ENCODE peak calls at places on chromosome 22, in ten cellular contexts. T, P, D, R, J, L, N, C, H and U are unnamed samples.

GRCh38 chr22:44455151-44455962 is 42.7 kb downstream of the RTL6 start:
- DNase-seq in T (no peak), P (peak; percentile 82), D (no peak), R (no peak), J (peak; percentile 27), L (no peak), N (no peak), C (no peak), H (no peak), U (peak; percentile 15)

GRCh38 chr22:27438271-27438980 is 363.1 kb downstream of the MN1 start:
- DNase-seq in T (no peak), P (no peak), D (no peak), R (no peak), J (peak; percentile 73), L (peak; percentile 54), N (peak; percentile 69), C (no peak), H (peak; percentile 9), U (peak; percentile 41)

GRCh38 chr22:24827305-24827704 is 21.3 kb downstream of the SGSM1 start:
- DNase-seq in T (no peak), P (peak; percentile 65), D (no peak), R (no peak), J (peak; percentile 83), L (no peak), N (no peak), C (no peak), H (no peak), U (no peak)

GRCh38 chr22:23263651-23264555 is 83.6 kb downstream of the BCR start:
- DNase-seq in T (no peak), P (peak; percentile 88), D (no peak), R (no peak), J (peak; percentile 59), L (no peak), N (no peak), C (no peak), H (no peak), U (no peak)

GRCh38 chr22:29154364-29155048 is 51.2 kb upstream of the EMID1 start:
- DNase-seq in T (peak; percentile 74), P (peak; percentile 94), D (peak; percentile 80), R (peak; percentile 73), J (peak; percentile 79), L (peak; percentile 71), N (peak; percentile 86), C (no peak), H (peak; percentile 51), U (peak; percentile 84)

GRCh38 chr22:24428751-24429410 is 1.5 kb downstream of the ADORA2A start:
- DNase-seq in T (no peak), P (peak; percentile 78), D (peak; percentile 27), R (no peak), J (no peak), L (no peak), N (no peak), C (no peak), H (no peak), U (no peak)

GRCh38 chr22:45336971-45337431 is 27.3 kb downstream of the FAM118A start:
- DNase-seq in T (peak; percentile 100), P (peak; percentile 83), D (peak; percentile 81), R (no peak), J (peak; percentile 84), L (peak; percentile 49), N (peak; percentile 88), C (no peak), H (no peak), U (peak; percentile 66)

GRCh38 chr22:47687776-47688175 is 925.3 kb downstream of the TBC1D22A start:
- DNase-seq in T (no peak), P (no peak), D (no peak), R (no peak), J (no peak), L (no peak), N (no peak), C (no peak), H (no peak), U (no peak)

GRCh38 chr22:44107341-44107740 is 73.4 kb upstream of the PARVG start:
- DNase-seq in T (no peak), P (no peak), D (no peak), R (no peak), J (no peak), L (no peak), N (no peak), C (no peak), H (no peak), U (no peak)

GRCh38 chr22:32127904-32128303 is 31.2 kb downstream of the C22orf42 start:
- DNase-seq in T (no peak), P (no peak), D (no peak), R (peak; percentile 24), J (no peak), L (no peak), N (no peak), C (no peak), H (no peak), U (no peak)

GRCh38 chr22:33324228-33324627 is 266.0 kb upstream of the SYN3 start:
- DNase-seq in T (no peak), P (no peak), D (no peak), R (no peak), J (no peak), L (no peak), N (no peak), C (no peak), H (no peak), U (no peak)
- H3K4me1 ChIP-seq in T (no peaks in the 10 kb centered on the region), P (peaks cover 18% of the 10 kb centered on the region), D (no peaks in the 10 kb centered on the region), R (no peaks in the 10 kb centered on the region), J (peaks cover 9% of the 10 kb centered on the region), L (no peaks in the 10 kb centered on the region), N (no peaks in the 10 kb centered on the region), C (no peaks in the 10 kb centered on the region), H (no peaks in the 10 kb centered on the region), U (no peaks in the 10 kb centered on the region)

DNA sequence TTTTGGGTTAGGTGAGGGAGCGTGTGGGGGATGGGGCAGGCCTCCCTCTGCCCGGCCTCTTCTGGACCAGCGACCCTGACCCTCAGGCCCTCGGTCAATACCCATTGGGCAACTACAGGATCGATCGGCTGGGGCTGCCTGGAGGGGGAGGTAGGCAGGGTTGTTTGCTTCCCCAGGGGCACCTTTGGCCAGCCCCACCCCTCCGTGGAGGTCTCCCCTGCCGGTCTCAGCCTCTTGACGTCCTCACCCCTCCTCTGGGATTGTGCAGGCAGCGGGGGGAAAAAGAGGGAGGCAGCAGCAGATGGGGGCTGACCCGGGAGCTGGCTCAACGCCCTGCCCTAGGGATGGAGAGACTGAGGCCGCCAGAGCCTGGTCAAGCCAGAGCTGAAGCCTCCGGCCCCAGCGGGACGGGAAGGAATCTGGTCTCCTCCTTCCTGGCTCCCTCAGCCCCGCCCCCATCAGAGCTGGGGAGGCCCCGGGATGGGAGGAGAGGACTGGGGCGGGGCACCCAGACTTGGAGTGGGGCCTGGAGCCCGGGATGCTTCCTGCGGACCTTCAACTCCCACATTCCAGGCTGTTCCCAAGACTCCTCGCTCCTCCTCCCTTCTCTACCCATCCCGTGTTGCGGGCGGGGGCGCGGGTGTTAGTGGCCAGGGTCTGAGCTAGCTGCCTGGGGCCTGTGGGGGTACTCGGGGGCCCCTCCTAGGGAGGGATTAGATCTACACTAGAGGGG is 14.4 kb upstream of the CDC42EP1 start:
- DNase-seq in T (peak; percentile 95), P (peak; percentile 84), D (peak; percentile 95), R (peak; percentile 57), J (peak; percentile 95), L (peak; percentile 84), N (peak; percentile 98), C (no peak), H (peak; percentile 90), U (peak; percentile 93)
- TF ChIP-seq POLR2A in T (peak; percentile 85), P (no peak), D (no peak), R (no peak), J (no peak), L (peak; percentile 46), N (peak; percentile 89), C (peak; percentile 47), H (peak; percentile 49), U (no peak)

GRCh38 chr22:42992092-42992491 is 22.9 kb downstream of the PACSIN2 start:
- DNase-seq in T (no peak), P (no peak), D (no peak), R (no peak), J (no peak), L (no peak), N (no peak), C (no peak), H (no peak), U (no peak)
- H3K27ac ChIP-seq in T (no peak overlapping the region), P (no peak overlapping the region), D (no peak overlapping the region), R (no peak overlapping the region), J (peak overlapping the region; percentile 93), L (peak overlapping the region; percentile 98), N (no peak overlapping the region), C (no peak overlapping the region), H (no peak overlapping the region), U (no peak overlapping the region)

DNA sequence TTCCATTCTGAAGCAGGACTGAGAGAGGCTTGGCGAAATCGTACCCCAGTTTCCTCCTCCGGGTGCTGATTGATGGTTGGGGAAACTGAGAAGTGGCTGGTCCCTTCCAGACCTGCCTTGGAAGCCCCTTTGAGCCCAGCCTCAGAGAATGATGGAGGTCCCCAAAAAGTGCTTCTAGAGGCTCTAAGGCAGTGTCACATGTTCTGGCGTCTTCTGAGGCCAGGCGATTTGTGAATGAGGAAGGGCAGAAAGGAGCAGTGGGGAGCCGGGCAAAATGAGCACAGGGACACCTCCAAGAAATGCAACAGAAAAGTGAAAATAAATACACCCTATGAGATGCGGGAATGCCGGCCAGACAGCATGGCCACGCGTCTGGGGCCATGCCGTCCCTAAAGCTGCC is 1.0 kb upstream of the LIF start:
- DNase-seq in T (no peak), P (no peak), D (no peak), R (no peak), J (no peak), L (no peak), N (no peak), C (no peak), H (no peak), U (no peak)
- H3K4me1 ChIP-seq in T (peaks cover 11% of the 10 kb centered on the region), P (peaks cover 64% of the 10 kb centered on the region), D (peaks cover 45% of the 10 kb centered on the region), R (peaks cover 31% of the 10 kb centered on the region), J (peaks cover 73% of the 10 kb centered on the region), L (peaks cover 15% of the 10 kb centered on the region), N (peaks cover 6% of the 10 kb centered on the region), C (peaks cover 75% of the 10 kb centered on the region), H (peaks cover 66% of the 10 kb centered on the region), U (peaks cover 11% of the 10 kb centered on the region)

GRCh38 chr22:46577361-46578249 is 40.2 kb upstream of the CELSR1 start:
- DNase-seq in T (no peak), P (peak; percentile 86), D (peak; percentile 52), R (peak; percentile 66), J (no peak), L (no peak), N (peak; percentile 57), C (no peak), H (no peak), U (no peak)
- TF ChIP-seq POLR2A in T (no peak), P (no peak), D (no peak), R (no peak), J (no peak), L (no peak), N (no peak), C (no peak), H (no peak), U (no peak)

GRCh38 chr22:39254789-39255298 is 10.1 kb upstream of the PDGFB start:
- DNase-seq in T (peak; percentile 84), P (no peak), D (peak; percentile 85), R (no peak), J (no peak), L (no peak), N (no peak), C (no peak), H (peak; percentile 79), U (no peak)
- H3K27ac ChIP-seq in T (peak overlapping the region; percentile 96), P (peak overlapping the region; percentile 68), D (peak overlapping the region; percentile 93), R (peak overlapping the region; percentile 32), J (peak overlapping the region; percentile 64), L (peak overlapping the region; percentile 46), N (no peak overlapping the region), C (peak overlapping the region; percentile 36), H (peak overlapping the region; percentile 41), U (no peak overlapping the region)